ENCODE peak calls at places on chromosome 18, in five cellular contexts. D is NT2/D1, X is adipocyte, V is small intestine, P is body of pancreas. C is an unnamed sample.
A peak's percentile ranks its signal among the peaks of the same experiment; 100 is the strongest.

GRCh38 chr18:79476918-79477685 is 81.4 kb downstream of the NFATC1 start:
- DNase-seq in V (no peak), X (no peak), P (no peak), D (no peak), C (no peak)

GRCh38 chr18:63888473-63889190 is 1.1 kb downstream of the SERPINB2 start:
- DNase-seq in P (no peak), X (no peak), D (no peak), V (no peak), C (no peak)

GRCh38 chr18:62249478-62250097 is 62.5 kb downstream of the RELCH start:
- DNase-seq in P (peak; percentile 78), X (peak; percentile 87), D (peak; percentile 47), V (peak; percentile 84), C (peak; percentile 14)

GRCh38 chr18:44548291-44549221 is 132.1 kb upstream of the SETBP1 start:
- DNase-seq in V (peak; percentile 2), P (no peak), X (peak; percentile 39), D (no peak), C (no peak)

GRCh38 chr18:30623401-30624065 is 419.0 kb downstream of the DSC3 start:
- DNase-seq in P (no peak), X (no peak), V (no peak), D (no peak), C (no peak)

GRCh38 chr18:3773303-3773702 is 323.3 kb downstream of the TGIF1 start:
- DNase-seq in X (no peak), D (no peak), P (no peak), V (peak; percentile 86), C (no peak)

GRCh38 chr18:79517322-79517721 is 121.6 kb downstream of the NFATC1 start:
- DNase-seq in D (no peak), P (no peak), V (no peak), X (no peak), C (peak; percentile 79)

GRCh38 chr18:25171334-25171733 is 180.6 kb downstream of the ZNF521 start:
- DNase-seq in X (no peak), D (no peak), P (no peak), V (no peak), C (no peak)

GRCh38 chr18:55280515-55280914 is 307.5 kb downstream of the TCF4 start:
- DNase-seq in P (no peak), V (no peak), D (no peak), X (no peak), C (no peak)

GRCh38 chr18:42730272-42730671 is 385.2 kb downstream of the RIT2 start:
- DNase-seq in D (peak; percentile 1), V (no peak), P (no peak), X (no peak), C (peak; percentile 7)

GRCh38 chr18:34224423-34225217 is at the start of gene NOL4:
- DNase-seq in P (peak; percentile 61), X (peak; percentile 35), V (peak; percentile 2), D (peak; percentile 93), C (peak; percentile 91)

GRCh38 chr18:49031511-49032188 is 80.9 kb upstream of the SMAD7 start:
- DNase-seq in V (no peak), P (no peak), D (no peak), X (no peak), C (peak; percentile 59)

GRCh38 chr18:32930695-32931301 is 158.0 kb upstream of the KLHL14 start:
- DNase-seq in D (no peak), X (peak; percentile 55), P (no peak), V (peak; percentile 21), C (peak; percentile 54)

GRCh38 chr18:33702625-33703024 is 124.6 kb downstream of the ASXL3 start:
- DNase-seq in P (no peak), X (no peak), D (no peak), V (no peak), C (no peak)

GRCh38 chr18:43805646-43806194 is 528.4 kb upstream of the SYT4 start:
- DNase-seq in D (no peak), X (no peak), V (no peak), P (no peak), C (no peak)

GRCh38 chr18:13610517-13610916 is 115.8 kb downstream of the FAM210A start:
- DNase-seq in X (no peak), D (no peak), V (no peak), P (no peak), C (peak; percentile 48)

GRCh38 chr18:47448956-47449355 is 197.5 kb upstream of the SKOR2 start:
- DNase-seq in P (no peak), X (no peak), D (no peak), V (no peak), C (no peak)

GRCh38 chr18:37188016-37188791 is 359.3 kb downstream of the KIAA1328 start:
- DNase-seq in X (no peak), P (no peak), D (no peak), V (no peak), C (no peak)

GRCh38 chr18:34659579-34660517 is 50.2 kb upstream of the DTNA start:
- DNase-seq in X (peak; percentile 96), V (peak; percentile 80), P (peak; percentile 90), D (peak; percentile 74), C (peak; percentile 9)

GRCh38 chr18:68699043-68699442 is 15.9 kb downstream of the TMX3 start:
- DNase-seq in X (peak; percentile 75), P (no peak), V (no peak), D (no peak), C (no peak)

GRCh38 chr18:48300463-48300961 is 108.7 kb downstream of the ZBTB7C start:
- DNase-seq in P (no peak), D (peak; percentile 40), V (peak; percentile 40), X (no peak), C (peak; percentile 69)

GRCh38 chr18:76441668-76442412 is 53.2 kb downstream of the ZNF516 start:
- DNase-seq in X (no peak), D (no peak), V (no peak), P (no peak), C (no peak)
- H3K36me3 ChIP-seq in X (peaks cover 25% of the 10 kb centered on the region), D (peaks cover 27% of the 10 kb centered on the region), V (peaks cover 7% of the 10 kb centered on the region), P (peaks cover 10% of the 10 kb centered on the region), C (no peaks in the 10 kb centered on the region)

GRCh38 chr18:12336251-12336650 is 28.2 kb downstream of the TUBB6 start:
- DNase-seq in D (peak; percentile 74), X (no peak), P (no peak), V (peak; percentile 67), C (peak; percentile 57)

GRCh38 chr18:12333650-12334279 is 25.7 kb downstream of the TUBB6 start:
- DNase-seq in P (no peak), D (no peak), X (no peak), V (no peak), C (no peak)

GRCh38 chr18:12336887-12337286 is 28.8 kb downstream of the TUBB6 start:
- DNase-seq in V (peak; percentile 52), D (no peak), X (peak; percentile 34), P (no peak), C (no peak)

GRCh38 chr18:12334280-12335262 is 26.5 kb downstream of the TUBB6 start:
- DNase-seq in P (no peak), V (no peak), X (no peak), D (no peak), C (no peak)

GRCh38 chr18:12335503-12335902 is 27.5 kb downstream of the TUBB6 start:
- DNase-seq in D (no peak), P (no peak), V (no peak), X (no peak), C (no peak)
- H3K36me3 ChIP-seq in D (peaks cover 34% of the 10 kb centered on the region), P (peaks cover 3% of the 10 kb centered on the region), V (no peaks in the 10 kb centered on the region), X (peaks cover 68% of the 10 kb centered on the region), C (peaks cover 3% of the 10 kb centered on the region)

GRCh38 chr18:59358611-59359575 is at the start of gene LMAN1:
- DNase-seq in V (peak; percentile 91), D (peak; percentile 80), X (peak; percentile 98), P (peak; percentile 97), C (peak; percentile 99)

GRCh38 chr18:59352250-59352855 is 6.7 kb downstream of the LMAN1 start:
- DNase-seq in X (no peak), V (no peak), D (no peak), P (no peak), C (no peak)

GRCh38 chr18:59357928-59358327 is 1.1 kb downstream of the LMAN1 start:
- DNase-seq in P (peak; percentile 32), V (peak; percentile 84), X (peak; percentile 70), D (no peak), C (no peak)

GRCh38 chr18:59353079-59353680 is 5.9 kb downstream of the LMAN1 start:
- DNase-seq in V (no peak), D (no peak), P (no peak), X (no peak), C (no peak)

GRCh38 chr18:59354731-59355130 is 4.3 kb downstream of the LMAN1 start:
- DNase-seq in V (no peak), X (no peak), P (no peak), D (no peak), C (no peak)
- H3K36me3 ChIP-seq in V (peaks cover 4% of the 10 kb centered on the region), X (peaks cover 53% of the 10 kb centered on the region), P (peaks cover 22% of the 10 kb centered on the region), D (peaks cover 72% of the 10 kb centered on the region), C (peaks cover 37% of the 10 kb centered on the region)

GRCh38 chr18:74632856-74633255 is 35.2 kb downstream of the ZNF407 start:
- DNase-seq in V (no peak), P (no peak), D (no peak), X (no peak), C (no peak)

GRCh38 chr18:74633652-74634352 is 36.1 kb downstream of the ZNF407 start:
- DNase-seq in P (no peak), D (no peak), V (no peak), X (no peak), C (no peak)

GRCh38 chr18:74635202-74635969 is 37.7 kb downstream of the ZNF407 start:
- DNase-seq in D (no peak), X (no peak), V (no peak), P (peak; percentile 45), C (no peak)

GRCh38 chr18:74638210-74638609 is 40.5 kb downstream of the ZNF407 start:
- DNase-seq in D (no peak), P (no peak), X (no peak), V (no peak), C (no peak)
- H3K36me3 ChIP-seq in D (peaks cover 28% of the 10 kb centered on the region), P (no peaks in the 10 kb centered on the region), X (peaks cover 18% of the 10 kb centered on the region), V (peaks cover 2% of the 10 kb centered on the region), C (no peaks in the 10 kb centered on the region)

GRCh38 chr18:9569178-9569577 is 45.2 kb downstream of the PPP4R1 start:
- DNase-seq in P (no peak), D (no peak), X (no peak), V (no peak), C (no peak)

GRCh38 chr18:9570255-9570654 is 44.1 kb downstream of the PPP4R1 start:
- DNase-seq in V (peak; percentile 72), D (no peak), X (no peak), P (no peak), C (no peak)

GRCh38 chr18:9574473-9575115 is 39.8 kb downstream of the PPP4R1 start:
- DNase-seq in X (no peak), D (peak; percentile 25), V (no peak), P (no peak), C (peak; percentile 11)

GRCh38 chr18:9568186-9568585 is 46.2 kb downstream of the PPP4R1 start:
- DNase-seq in P (no peak), X (no peak), V (no peak), D (no peak), C (no peak)

GRCh38 chr18:9571546-9571945 is 42.8 kb downstream of the PPP4R1 start:
- DNase-seq in D (no peak), X (no peak), V (no peak), P (no peak), C (no peak)
- H3K36me3 ChIP-seq in D (peaks cover 53% of the 10 kb centered on the region), X (peaks cover 89% of the 10 kb centered on the region), V (peaks cover 5% of the 10 kb centered on the region), P (peaks cover 5% of the 10 kb centered on the region), C (peaks cover 7% of the 10 kb centered on the region)

GRCh38 chr18:50274044-50274442 is 7.3 kb downstream of the MBD1 start:
- DNase-seq in V (no peak), X (no peak), P (no peak), D (no peak), C (peak; percentile 26)
- H3K36me3 ChIP-seq in V (peaks cover 37% of the 10 kb centered on the region), X (peaks cover 91% of the 10 kb centered on the region), P (peaks cover 46% of the 10 kb centered on the region), D (peaks cover 88% of the 10 kb centered on the region), C (peaks cover 46% of the 10 kb centered on the region)